ENCODE peak calls at places on chromosomes 13 and 19, in four cellular contexts. W is mesenteric fat pad; E is activated naive CD8-positive, alpha-beta T cell treated with anti-CD3 and anti-CD28 coated beads, Interleukin-2, amount 50 U/mL, for 24 hours; Y is GM03348. P is an unnamed sample.

GRCh38 chr19:49761625-49762311 is 1.3 kb downstream of the TSKS start:
- DNase-seq in W (no peak), E (no peak), Y (peak), P (peak)

GRCh38 chr13:89577301-89577700 is 1770.2 kb upstream of the MIR17HG start:
- DNase-seq in W (no peak), Y (no peak), E (no peak), P (no peak)

GRCh38 chr13:100363874-100364273 is 224.7 kb downstream of the GGACT start:
- DNase-seq in Y (no peak), E (no peak), W (no peak), P (no peak)

GRCh38 chr13:93963266-93964131 is 516.0 kb downstream of the DCT start:
- DNase-seq in Y (peak), E (no peak), W (no peak), P (peak)

GRCh38 chr19:48746738-48747575 is at the start of gene IZUMO1:
- DNase-seq in W (no peak), E (peak), Y (peak), P (peak)

GRCh38 chr13:27261376-27261775 is 9.3 kb upstream of the RASL11A start:
- DNase-seq in Y (no peak), W (no peak), E (no peak), P (no peak)

GRCh38 chr19:15253076-15253475 is 20.8 kb upstream of the EPHX3 start:
- DNase-seq in Y (no peak), E (no peak), W (no peak), P (no peak)

GRCh38 chr13:36915891-36916640 is 4.0 kb downstream of the SMAD9 start:
- DNase-seq in W (no peak), Y (no peak), E (no peak), P (no peak)

GRCh38 chr13:64276232-64276631 is 2860.6 kb upstream of the PCDH20 start:
- DNase-seq in E (no peak), Y (no peak), W (no peak), P (no peak)

GRCh38 chr13:23020246-23020843 is 160.4 kb upstream of the SGCG start:
- DNase-seq in Y (peak), E (peak), W (no peak), P (peak)

GRCh38 chr13:67588607-67589006 is 358.5 kb upstream of the PCDH9 start:
- DNase-seq in E (no peak), Y (no peak), W (no peak), P (no peak)

GRCh38 chr13:20819715-20820114 is 46.0 kb upstream of the EEF1AKMT1 start:
- DNase-seq in E (no peak), W (no peak), Y (no peak), P (no peak)

GRCh38 chr13:43687038-43687437 is 99.7 kb downstream of the ENOX1 start:
- DNase-seq in Y (no peak), E (no peak), W (no peak), P (no peak)

GRCh38 chr19:35562336-35562735 is 1.1 kb downstream of the ATP4A start:
- DNase-seq in E (no peak), W (no peak), Y (no peak), P (no peak)

GRCh38 chr19:30666301-30666803 is 294.2 kb downstream of the ZNF536 start:
- DNase-seq in E (peak), W (peak), Y (peak), P (peak)

GRCh38 chr13:91101436-91101835 is 246.1 kb upstream of the MIR17HG start:
- DNase-seq in E (no peak), W (no peak), Y (no peak), P (no peak)

GRCh38 chr13:50403311-50403710 is 388.1 kb downstream of the KCNRG start:
- DNase-seq in W (no peak), E (no peak), Y (no peak), P (no peak)

GRCh38 chr13:85665286-85665685 is 133.9 kb downstream of the SLITRK6 start:
- DNase-seq in W (no peak), Y (no peak), E (no peak), P (no peak)

GRCh38 chr13:42836930-42837329 is 55.5 kb downstream of the FAM216B start:
- DNase-seq in Y (peak), E (no peak), W (no peak), P (peak)

GRCh38 chr13:30577381-30577780 is 40.3 kb upstream of the USPL1 start:
- DNase-seq in Y (peak), E (peak), W (no peak), P (no peak)

GRCh38 chr19:29690842-29691241 is 24.2 kb downstream of the C19orf12 start:
- DNase-seq in Y (no peak), W (no peak), E (peak), P (peak)

GRCh38 chr19:2167896-2168618 is 4.3 kb downstream of the DOT1L start:
- DNase-seq in W (no peak), Y (no peak), E (peak), P (peak)

GRCh38 chr19:49016067-49016839 is 638 bp downstream of the LHB start:
- DNase-seq in W (no peak), E (no peak), Y (no peak), P (no peak)

GRCh38 chr13:28493740-28494536 is 990 bp downstream of the FLT1 start:
- DNase-seq in E (peak), W (no peak), Y (peak), P (peak)

GRCh38 chr19:16703677-16704076 is 16.0 kb upstream of the NWD1 start:
- DNase-seq in W (no peak), Y (no peak), E (no peak), P (no peak)

GRCh38 chr13:109869312-109870237 is 83.2 kb upstream of the IRS2 start:
- DNase-seq in E (peak), W (no peak), Y (peak), P (peak)

P was measured in lung microvascular endothelial cell.